ENCODE peak calls at places on chromosome 12, in four cellular contexts. E is brain microvascular endothelial cell, N is ascending aorta, U is lower lobe of right lung. S is an unnamed sample.

GRCh38 chr12:91272456-91273063 is 89.9 kb upstream of the DCN start:
- DNase-seq in E (peak), N (no peak), U (peak), S (no peak)

GRCh38 chr12:12952036-12952435 is at the start of gene GPRC5D:
- DNase-seq in E (no peak), N (no peak), U (no peak), S (no peak)

GRCh38 chr12:7113389-7113871 is 4.4 kb upstream of the C1RL start:
- DNase-seq in E (peak), N (no peak), U (no peak), S (peak)

GRCh38 chr12:65649126-65649525 is 175.2 kb upstream of the HMGA2 start:
- DNase-seq in E (peak), N (no peak), U (no peak), S (no peak)

GRCh38 chr12:83224012-83224411 is 537.3 kb downstream of the TMTC2 start:
- DNase-seq in E (no peak), N (no peak), U (no peak), S (no peak)

GRCh38 chr12:50642755-50643154 is 121.1 kb upstream of the ATF1 start:
- DNase-seq in E (no peak), N (no peak), U (no peak), S (no peak)

GRCh38 chr12:112170376-112170775 is 45.0 kb downstream of the TRAFD1 start:
- DNase-seq in E (peak), N (no peak), U (no peak), S (peak)

GRCh38 chr12:12628013-12628412 is 16.3 kb downstream of the CREBL2 start:
- DNase-seq in E (peak), N (no peak), U (no peak), S (no peak)

GRCh38 chr12:48933664-48934311 is 8.5 kb upstream of the FKBP11 start:
- DNase-seq in E (no peak), N (no peak), U (no peak), S (peak)

GRCh38 chr12:74782086-74782485 is 244.5 kb downstream of the ATXN7L3B start:
- DNase-seq in E (no peak), N (no peak), U (no peak), S (no peak)

GRCh38 chr12:14768823-14769405 is 34.4 kb downstream of the WBP11 start:
- DNase-seq in E (no peak), N (no peak), U (no peak), S (no peak)

GRCh38 chr12:97940105-97940504 is 477.5 kb downstream of the RMST start:
- DNase-seq in E (no peak), N (no peak), U (no peak), S (no peak)

GRCh38 chr12:119505001-119505400 is 88.6 kb upstream of the TMEM233 start:
- DNase-seq in E (no peak), N (no peak), U (no peak), S (no peak)

GRCh38 chr12:93361159-93361919 is 16.4 kb upstream of the NUDT4 start:
- DNase-seq in E (no peak), N (peak), U (no peak), S (peak)

GRCh38 chr12:6961278-6961694 is 9.2 kb downstream of the PHB2 start:
- DNase-seq in E (no peak), N (no peak), U (peak), S (no peak)

GRCh38 chr12:6919588-6919987 is 5.2 kb downstream of the ENO2 start:
- DNase-seq in E (no peak), N (no peak), U (peak), S (no peak)

GRCh38 chr12:1576410-1577240 is 17.8 kb downstream of the FBXL14 start:
- DNase-seq in E (peak), N (no peak), U (no peak), S (no peak)

GRCh38 chr12:12244341-12244740 is 22.5 kb downstream of the LRP6 start:
- DNase-seq in E (no peak), N (no peak), U (no peak), S (no peak)

GRCh38 chr12:82647853-82648252 is 38.9 kb upstream of the TMTC2 start:
- DNase-seq in E (no peak), N (no peak), U (no peak), S (no peak)

GRCh38 chr12:117680311-117680710 is 288.5 kb downstream of the KSR2 start:
- DNase-seq in E (no peak), N (no peak), U (no peak), S (no peak)

GRCh38 chr12:119444462-119445044 is 110.0 kb downstream of the CCDC60 start:
- DNase-seq in E (peak), N (no peak), U (peak), S (peak)

GRCh38 chr12:6765048-6765633 is 1.0 kb upstream of the PTMS start:
- DNase-seq in E (no peak), N (no peak), U (no peak), S (no peak)

GRCh38 chr12:52710744-52711143 is 7.4 kb upstream of the KRT77 start:
- DNase-seq in E (no peak), N (no peak), U (no peak), S (no peak)

GRCh38 chr12:127809236-127809635 is 457.7 kb upstream of the TMEM132C start:
- DNase-seq in E (peak), N (no peak), U (no peak), S (no peak)

GRCh38 chr12:19402743-19403400 is 36.4 kb upstream of the AEBP2 start:
- DNase-seq in E (peak), N (no peak), U (peak), S (peak)

GRCh38 chr12:84919271-84919670 is 6.7 kb upstream of the SLC6A15 start:
- DNase-seq in E (peak), N (no peak), U (no peak), S (no peak)

GRCh38 chr12:24560192-24560591 is 388.7 kb downstream of the BCAT1 start:
- DNase-seq in E (no peak), N (no peak), U (no peak), S (no peak)

GRCh38 chr12:24561411-24561871 is 387.5 kb downstream of the BCAT1 start:
- DNase-seq in E (peak), N (no peak), U (no peak), S (no peak)

GRCh38 chr12:24562761-24563392 is 386.0 kb downstream of the BCAT1 start:
- DNase-seq in E (peak), N (no peak), U (peak), S (no peak)

GRCh38 chr12:24561882-24562760 is 386.8 kb downstream of the BCAT1 start:
- DNase-seq in E (peak), N (no peak), U (peak), S (no peak)

GRCh38 chr12:24560867-24561266 is 388.0 kb downstream of the BCAT1 start:
- DNase-seq in E (no peak), N (no peak), U (no peak), S (no peak)
- H3K4me3 ChIP-seq in E (peak), N (peak), U (peak), S (no peak)

DNA sequence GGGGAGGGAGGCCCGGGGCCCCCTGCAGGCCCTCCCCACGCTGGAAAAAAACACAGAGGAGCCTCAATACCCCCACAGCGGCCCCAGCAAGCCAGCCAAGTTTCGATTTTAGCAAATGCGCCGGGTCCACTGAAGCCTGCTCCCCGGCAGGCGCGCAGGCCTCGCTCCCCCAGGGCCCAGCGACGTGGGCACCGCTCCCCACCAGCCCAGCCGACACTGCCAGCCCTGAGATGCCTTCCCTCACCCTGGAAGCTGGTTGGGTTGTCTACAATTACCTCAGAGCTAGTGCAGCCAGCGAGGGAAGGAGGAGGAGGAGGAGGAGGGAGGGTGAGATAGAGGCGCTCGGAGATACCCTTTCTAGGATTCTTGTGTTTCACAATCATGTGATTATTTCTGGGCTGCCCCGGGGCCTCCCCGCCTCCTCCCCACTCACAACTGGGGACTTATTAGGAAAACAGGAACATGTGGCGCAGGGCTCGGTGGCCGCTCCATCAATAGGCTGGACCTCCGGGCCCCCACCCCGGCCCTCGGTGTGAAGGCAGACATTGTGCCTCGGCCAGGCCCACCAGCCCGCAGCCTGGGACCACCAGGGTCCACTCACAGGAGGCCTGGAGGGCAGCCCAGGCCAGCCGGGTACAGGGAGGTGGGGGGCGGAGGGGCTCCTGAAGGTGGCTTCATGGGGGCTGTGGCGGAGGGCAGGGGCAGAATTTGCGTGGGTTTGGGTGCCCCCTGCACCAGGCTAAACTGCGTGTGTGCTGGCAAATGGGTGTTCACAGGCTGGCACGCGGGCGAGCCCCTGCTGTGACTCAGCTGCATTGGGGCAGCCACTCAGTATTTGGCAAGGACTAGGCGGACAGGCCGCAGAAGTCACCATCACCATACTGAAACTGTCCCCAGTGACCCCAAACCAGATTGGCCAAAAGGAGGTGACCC is 109.9 kb downstream of the NCOR2 start:
- DNase-seq in E (no peak), N (peak), U (peak), S (no peak)
- H3K27ac ChIP-seq in E (no peak), N (peak), U (peak), S (no peak)

GRCh38 chr12:109443794-109444193 is 33.3 kb downstream of the KCTD10 start:
- DNase-seq in E (no peak), N (no peak), U (peak), S (no peak)

GRCh38 chr12:109435428-109436180 is 41.5 kb downstream of the KCTD10 start:
- DNase-seq in E (no peak), N (no peak), U (no peak), S (no peak)

GRCh38 chr12:109440851-109441490 is 36.1 kb downstream of the KCTD10 start:
- DNase-seq in E (no peak), N (no peak), U (no peak), S (no peak)

GRCh38 chr12:109436181-109436546 is 40.9 kb downstream of the KCTD10 start:
- DNase-seq in E (no peak), N (no peak), U (no peak), S (no peak)

DNA sequence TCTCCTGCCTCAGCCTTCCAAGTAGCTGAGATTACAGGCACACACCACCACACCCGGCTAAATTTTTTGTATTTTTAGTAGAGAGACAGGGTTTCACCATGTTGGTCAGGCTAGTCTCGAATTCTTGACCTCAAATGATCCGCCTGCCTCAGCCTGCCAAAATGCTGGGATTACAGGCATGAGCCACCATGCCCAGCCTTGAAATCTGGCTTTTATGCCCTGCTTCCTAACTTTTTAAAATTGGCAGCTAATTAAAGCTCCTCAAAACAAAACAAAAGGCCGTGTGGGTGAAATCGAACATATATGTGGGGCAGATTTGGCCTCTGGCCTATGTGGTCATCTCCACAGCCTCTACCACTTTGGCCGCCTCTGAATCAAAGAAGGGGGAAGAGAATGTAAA is 37.9 kb downstream of the KCTD10 start:
- DNase-seq in E (no peak), N (no peak), U (no peak), S (no peak)
- TF ChIP-seq CTCF in E (no peak), N (no peak), U (no peak), S (no peak)

GRCh38 chr12:123267335-123267920 is 4.2 kb downstream of the CDK2AP1 start:
- DNase-seq in E (no peak), N (no peak), U (no peak), S (no peak)
- H3K4me3 ChIP-seq in E (no peak), N (no peak), U (no peak), S (no peak)

GRCh38 chr12:70604662-70605061 is 32.6 kb downstream of the PTPRB start:
- DNase-seq in E (no peak), N (no peak), U (no peak), S (no peak)

GRCh38 chr12:70607107-70607506 is 30.1 kb downstream of the PTPRB start:
- DNase-seq in E (no peak), N (no peak), U (no peak), S (no peak)

GRCh38 chr12:70598467-70599194 is 38.6 kb downstream of the PTPRB start:
- DNase-seq in E (peak), N (no peak), U (no peak), S (no peak)

GRCh38 chr12:70606001-70606400 is 31.2 kb downstream of the PTPRB start:
- DNase-seq in E (no peak), N (no peak), U (no peak), S (no peak)

GRCh38 chr12:70603044-70603443 is 34.2 kb downstream of the PTPRB start:
- DNase-seq in E (no peak), N (no peak), U (no peak), S (no peak)
- H3K27ac ChIP-seq in E (no peak), N (no peak), U (no peak), S (no peak)

GRCh38 chr12:109581334-109581691 is 7.7 kb downstream of the MVK start:
- DNase-seq in E (no peak), N (no peak), U (no peak), S (no peak)

GRCh38 chr12:109581856-109582255 is 8.3 kb downstream of the MVK start:
- DNase-seq in E (peak), N (no peak), U (peak), S (no peak)

GRCh38 chr12:109580684-109581333 is 7.2 kb downstream of the MVK start:
- DNase-seq in E (no peak), N (no peak), U (no peak), S (no peak)

GRCh38 chr12:109583733-109584132 is 10.1 kb downstream of the MVK start:
- DNase-seq in E (no peak), N (no peak), U (no peak), S (no peak)

DNA sequence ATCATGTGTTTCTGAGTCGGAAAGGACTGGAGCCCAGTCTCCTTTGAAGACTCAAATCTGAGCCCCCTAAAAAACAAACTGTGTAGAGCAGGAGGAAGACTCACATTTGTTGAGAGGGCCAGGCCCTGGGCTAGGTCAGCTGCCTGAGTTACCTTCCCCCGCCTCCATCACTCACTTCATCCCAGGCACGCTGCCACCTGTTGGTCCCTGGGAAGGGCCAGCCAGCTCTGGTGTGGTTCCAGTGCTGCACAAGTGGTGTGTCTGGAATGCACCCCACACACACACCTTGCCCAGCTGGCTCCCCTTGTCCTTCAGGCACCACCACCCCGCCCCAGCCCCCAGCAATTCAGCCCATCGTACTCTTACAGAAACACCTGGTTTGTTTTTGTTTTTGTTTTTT is 9.0 kb downstream of the MVK start:
- DNase-seq in E (no peak), N (no peak), U (peak), S (no peak)
- TF ChIP-seq CTCF in E (peak), N (no peak), U (no peak), S (no peak)

GRCh38 chr12:110245278-110245868 is 35.7 kb upstream of the ATP2A2 start:
- DNase-seq in E (no peak), N (no peak), U (peak), S (peak)
- H3K4me3 ChIP-seq in E (no peak), N (no peak), U (no peak), S (no peak)

GRCh38 chr12:113244015-113244983 is 23.0 kb downstream of the TPCN1 start:
- DNase-seq in E (no peak), N (no peak), U (peak), S (no peak)

GRCh38 chr12:113248046-113248825 is 27.0 kb downstream of the TPCN1 start:
- DNase-seq in E (no peak), N (no peak), U (no peak), S (no peak)

GRCh38 chr12:113247123-113248045 is 26.1 kb downstream of the TPCN1 start:
- DNase-seq in E (peak), N (no peak), U (no peak), S (no peak)

GRCh38 chr12:113248842-113249435 is 27.7 kb downstream of the TPCN1 start:
- DNase-seq in E (no peak), N (no peak), U (no peak), S (no peak)

GRCh38 chr12:113246478-113247122 is 25.3 kb downstream of the TPCN1 start:
- DNase-seq in E (no peak), N (no peak), U (no peak), S (no peak)
- H3K27ac ChIP-seq in E (peak), N (peak), U (peak), S (no peak)

GRCh38 chr12:24972078-24972477 is 23.2 kb upstream of the BCAT1 start:
- DNase-seq in E (no peak), N (no peak), U (no peak), S (no peak)
- TF ChIP-seq CTCF in E (no peak), N (no peak), U (no peak), S (no peak)

DNA sequence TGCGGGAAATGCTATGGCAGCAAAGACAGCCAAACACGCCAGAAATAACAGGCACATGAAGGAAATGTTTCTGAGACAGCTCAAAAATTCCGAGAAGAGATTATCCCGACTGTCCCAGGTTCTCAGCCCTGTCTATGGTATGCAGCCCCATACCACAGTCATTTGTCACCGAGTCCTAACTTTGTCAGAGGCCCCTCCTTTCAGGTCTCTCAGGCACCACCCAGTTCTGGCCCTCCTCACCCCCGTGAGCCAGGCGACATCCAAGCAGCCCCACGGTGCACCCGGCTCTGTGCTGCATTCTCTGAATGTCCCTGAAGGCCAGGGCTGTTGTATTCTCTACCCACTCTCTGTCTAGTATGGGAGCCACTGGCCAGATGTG is 24.0 kb downstream of the SSH1 start:
- DNase-seq in E (peak), N (no peak), U (peak), S (no peak)
- H3K4me3 ChIP-seq in E (no peak), N (peak), U (no peak), S (no peak)

S was measured in DND-41.